ENCODE peak calls at places on chromosomes 16 and 17, in seven cellular contexts. G is GM10248; K is iPS-NIHi11; Q is NCI-H510A; S is CD8-positive, alpha-beta T cell; J is Peyer's patch; U is fibroblast of mammary gland. L is an unnamed sample.

GRCh38 chr17:73309727-73310555 is 1.9 kb downstream of the CDC42EP4 start:
- DNase-seq in G (no peak), K (no peak), Q (no peak), S (no peak), J (peak; percentile 87), U (no peak), L (no peak)

GRCh38 chr17:49316889-49317288 is 45.2 kb downstream of the ZNF652 start:
- DNase-seq in G (no peak), K (no peak), Q (no peak), S (no peak), J (no peak), U (no peak), L (no peak)

GRCh38 chr17:4492762-4493561 is 5.7 kb upstream of the SPNS2 start:
- DNase-seq in G (no peak), K (peak; percentile 92), Q (no peak), S (no peak), J (peak; percentile 79), U (peak; percentile 30), L (peak; percentile 50)

GRCh38 chr17:58991718-58992331 is 114.9 kb downstream of the TRIM37 start:
- DNase-seq in G (peak; percentile 44), K (no peak), Q (no peak), S (no peak), J (peak; percentile 84), U (no peak), L (no peak)

GRCh38 chr17:51056813-51057510 is 63.7 kb downstream of the SPAG9 start:
- DNase-seq in G (peak; percentile 49), K (peak; percentile 62), Q (no peak), S (no peak), J (no peak), U (peak; percentile 87), L (peak; percentile 52)

GRCh38 chr16:76483510-76483909 is 206.3 kb downstream of the CNTNAP4 start:
- DNase-seq in G (no peak), K (no peak), Q (no peak), S (no peak), J (no peak), U (no peak), L (no peak)

GRCh38 chr17:72134560-72135399 is 14.0 kb downstream of the SOX9 start:
- DNase-seq in G (no peak), K (no peak), Q (no peak), S (no peak), J (no peak), U (peak; percentile 57), L (no peak)

GRCh38 chr16:835373-835772 is 34.8 kb upstream of the GNG13 start:
- DNase-seq in G (no peak), K (no peak), Q (no peak), S (no peak), J (no peak), U (no peak), L (no peak)

GRCh38 chr17:49637050-49637449 is 40.8 kb downstream of the SPOP start:
- DNase-seq in G (no peak), K (no peak), Q (no peak), S (no peak), J (no peak), U (no peak), L (no peak)

GRCh38 chr16:86809458-86809955 is 231.2 kb downstream of the FOXL1 start:
- DNase-seq in G (no peak), K (no peak), Q (no peak), S (no peak), J (no peak), U (peak; percentile 87), L (no peak)

GRCh38 chr16:57893559-57894389 is 77.2 kb downstream of the CNGB1 start:
- DNase-seq in G (no peak), K (no peak), Q (no peak), S (no peak), J (no peak), U (peak; percentile 59), L (no peak)

GRCh38 chr17:69669441-69670178 is 255.1 kb downstream of the MAP2K6 start:
- DNase-seq in G (no peak), K (no peak), Q (no peak), S (no peak), J (no peak), U (no peak), L (no peak)

GRCh38 chr16:82995927-82996441 is 369.2 kb downstream of the CDH13 start:
- DNase-seq in G (no peak), K (no peak), Q (no peak), S (no peak), J (peak; percentile 66), U (peak; percentile 63), L (peak; percentile 54)

GRCh38 chr17:81481011-81481799 is 31.4 kb downstream of the ACTG1 start:
- DNase-seq in G (no peak), K (peak; percentile 98), Q (peak; percentile 50), S (peak; percentile 71), J (peak; percentile 78), U (peak; percentile 33), L (no peak)

GRCh38 chr16:48393843-48394703 is 8.9 kb upstream of the SIAH1 start:
- DNase-seq in G (no peak), K (no peak), Q (no peak), S (no peak), J (peak; percentile 57), U (peak; percentile 97), L (no peak)

GRCh38 chr17:7176870-7177209 is 2.3 kb downstream of the ASGR1 start:
- DNase-seq in G (peak; percentile 22), K (peak; percentile 53), Q (no peak), S (no peak), J (no peak), U (no peak), L (no peak)

GRCh38 chr16:54027126-54027922 is 259.3 kb downstream of the IRX3 start:
- DNase-seq in G (no peak), K (no peak), Q (no peak), S (no peak), J (no peak), U (peak; percentile 47), L (no peak)

GRCh38 chr17:38982858-38983746 is 15.9 kb upstream of the FBXO47 start:
- DNase-seq in G (peak; percentile 72), K (peak; percentile 80), Q (peak; percentile 43), S (peak; percentile 61), J (peak; percentile 72), U (peak; percentile 81), L (peak; percentile 62)

GRCh38 chr17:75834279-75834920 is 9.8 kb downstream of the UNC13D start:
- DNase-seq in G (no peak), K (no peak), Q (no peak), S (no peak), J (no peak), U (no peak), L (no peak)

GRCh38 chr16:72935896-72936295 is 112.0 kb downstream of the ZFHX3 start:
- DNase-seq in G (no peak), K (no peak), Q (no peak), S (no peak), J (no peak), U (peak; percentile 18), L (no peak)

GRCh38 chr17:19337712-19338023 is 24.9 kb downstream of the B9D1 start:
- DNase-seq in G (no peak), K (no peak), Q (no peak), S (no peak), J (no peak), U (no peak), L (no peak)

GRCh38 chr16:66026211-66026610 is 340.3 kb upstream of the CDH5 start:
- DNase-seq in G (no peak), K (peak; percentile 51), Q (peak; percentile 40), S (no peak), J (peak; percentile 30), U (peak; percentile 41), L (peak; percentile 23)

GRCh38 chr17:2068101-2068518 is 13.2 kb downstream of the HIC1 start:
- DNase-seq in G (no peak), K (no peak), Q (no peak), S (no peak), J (no peak), U (peak; percentile 88), L (no peak)

GRCh38 chr16:60413969-60414368 is 1622.3 kb downstream of the CDH8 start:
- DNase-seq in G (no peak), K (no peak), Q (no peak), S (no peak), J (no peak), U (no peak), L (no peak)

GRCh38 chr17:7260601-7261376 is 1.5 kb downstream of the CLDN7 start:
- DNase-seq in G (no peak), K (peak; percentile 83), Q (peak; percentile 73), S (no peak), J (peak; percentile 85), U (no peak), L (no peak)

GRCh38 chr17:81132197-81132540 is 33.1 kb upstream of the PVALEF start:
- DNase-seq in G (no peak), K (no peak), Q (no peak), S (no peak), J (no peak), U (no peak), L (no peak)

GRCh38 chr16:68235882-68236803 is at the start of gene ESRP2:
- DNase-seq in G (peak; percentile 67), K (peak; percentile 87), Q (peak; percentile 80), S (peak; percentile 62), J (peak; percentile 91), U (no peak), L (no peak)

GRCh38 chr16:57903656-57904055 is 67.3 kb downstream of the CNGB1 start:
- DNase-seq in G (no peak), K (no peak), Q (no peak), S (no peak), J (no peak), U (no peak), L (no peak)

GRCh38 chr16:29757950-29758466 is 12.2 kb upstream of the C16orf54 start:
- DNase-seq in G (no peak), K (no peak), Q (no peak), S (no peak), J (no peak), U (peak; percentile 56), L (no peak)

GRCh38 chr16:3266873-3267537 is 10.6 kb upstream of the MEFV start:
- DNase-seq in G (no peak), K (peak; percentile 38), Q (no peak), S (no peak), J (no peak), U (peak; percentile 47), L (no peak)